ENCODE peak calls at places on chromosomes 2 and 18, in ten cellular contexts. One of them, this sample, is unnamed.

GRCh38 chr2:12303181-12304030 is 413.3 kb upstream of the TRIB2 start:
- DNase-seq in HepG2: no peak
- DNase-seq in HCT116: no peak
- DNase-seq in breast epithelium: no peak
- DNase-seq in transverse colon: no peak
- DNase-seq in IMR-90: peak
- DNase-seq in NB4: peak
- DNase-seq in A549: no peak
- DNase-seq in stomach: no peak
- DNase-seq in sigmoid colon: no peak
- DNase-seq in this sample: no peak

GRCh38 chr18:72634500-72634899 is 90.4 kb upstream of the CBLN2 start:
- DNase-seq in HepG2: no peak
- DNase-seq in HCT116: no peak
- DNase-seq in breast epithelium: no peak
- DNase-seq in transverse colon: no peak
- DNase-seq in IMR-90: no peak
- DNase-seq in NB4: no peak
- DNase-seq in A549: no peak
- DNase-seq in stomach: no peak
- DNase-seq in sigmoid colon: no peak
- DNase-seq in this sample: no peak

GRCh38 chr2:235204923-235205322 is 253.1 kb downstream of the SH3BP4 start:
- DNase-seq in HepG2: no peak
- DNase-seq in HCT116: no peak
- DNase-seq in breast epithelium: no peak
- DNase-seq in transverse colon: no peak
- DNase-seq in IMR-90: no peak
- DNase-seq in NB4: no peak
- DNase-seq in A549: no peak
- DNase-seq in stomach: no peak
- DNase-seq in sigmoid colon: no peak
- DNase-seq in this sample: no peak

GRCh38 chr2:109275120-109276040 is 146.4 kb downstream of the SH3RF3 start:
- DNase-seq in HepG2: no peak
- DNase-seq in HCT116: no peak
- DNase-seq in breast epithelium: no peak
- DNase-seq in transverse colon: no peak
- DNase-seq in IMR-90: no peak
- DNase-seq in NB4: peak
- DNase-seq in A549: no peak
- DNase-seq in stomach: no peak
- DNase-seq in sigmoid colon: no peak
- DNase-seq in this sample: no peak

GRCh38 chr2:53913721-53914120 is 54.0 kb upstream of the GPR75 start:
- DNase-seq in HepG2: no peak
- DNase-seq in HCT116: no peak
- DNase-seq in breast epithelium: no peak
- DNase-seq in transverse colon: no peak
- DNase-seq in IMR-90: peak
- DNase-seq in NB4: peak
- DNase-seq in A549: no peak
- DNase-seq in stomach: no peak
- DNase-seq in sigmoid colon: no peak
- DNase-seq in this sample: peak

GRCh38 chr2:109213646-109214417 is 84.8 kb downstream of the SH3RF3 start:
- DNase-seq in HepG2: no peak
- DNase-seq in HCT116: no peak
- DNase-seq in breast epithelium: no peak
- DNase-seq in transverse colon: no peak
- DNase-seq in IMR-90: peak
- DNase-seq in NB4: peak
- DNase-seq in A549: no peak
- DNase-seq in stomach: no peak
- DNase-seq in sigmoid colon: peak
- DNase-seq in this sample: peak

GRCh38 chr2:80246449-80247025 is 58.0 kb downstream of the LRRTM1 start:
- DNase-seq in HepG2: no peak
- DNase-seq in HCT116: no peak
- DNase-seq in breast epithelium: no peak
- DNase-seq in transverse colon: no peak
- DNase-seq in IMR-90: no peak
- DNase-seq in NB4: no peak
- DNase-seq in A549: no peak
- DNase-seq in stomach: no peak
- DNase-seq in sigmoid colon: no peak
- DNase-seq in this sample: no peak

GRCh38 chr2:171161425-171162289 is 964 bp upstream of the TLK1 start:
- DNase-seq in HepG2: no peak
- DNase-seq in HCT116: no peak
- DNase-seq in breast epithelium: no peak
- DNase-seq in transverse colon: no peak
- DNase-seq in IMR-90: no peak
- DNase-seq in NB4: peak
- DNase-seq in A549: no peak
- DNase-seq in stomach: no peak
- DNase-seq in sigmoid colon: no peak
- DNase-seq in this sample: no peak

GRCh38 chr2:216503697-216504375 is 5.2 kb downstream of the RPL37A start:
- DNase-seq in HepG2: no peak
- DNase-seq in HCT116: no peak
- DNase-seq in breast epithelium: no peak
- DNase-seq in transverse colon: no peak
- DNase-seq in IMR-90: no peak
- DNase-seq in NB4: peak
- DNase-seq in A549: no peak
- DNase-seq in stomach: no peak
- DNase-seq in sigmoid colon: no peak
- DNase-seq in this sample: no peak

GRCh38 chr2:216504376-216504762 is 5.7 kb downstream of the RPL37A start:
- DNase-seq in HepG2: no peak
- DNase-seq in HCT116: no peak
- DNase-seq in breast epithelium: no peak
- DNase-seq in transverse colon: no peak
- DNase-seq in IMR-90: no peak
- DNase-seq in NB4: peak
- DNase-seq in A549: no peak
- DNase-seq in stomach: no peak
- DNase-seq in sigmoid colon: no peak
- DNase-seq in this sample: no peak

GRCh38 chr2:216505133-216506106 is 6.8 kb downstream of the RPL37A start:
- DNase-seq in HepG2: no peak
- DNase-seq in HCT116: no peak
- DNase-seq in breast epithelium: no peak
- DNase-seq in transverse colon: no peak
- DNase-seq in IMR-90: no peak
- DNase-seq in NB4: peak
- DNase-seq in A549: no peak
- DNase-seq in stomach: no peak
- DNase-seq in sigmoid colon: no peak
- DNase-seq in this sample: no peak

GRCh38 chr2:216508229-216508628 is 9.6 kb downstream of the RPL37A start:
- DNase-seq in HepG2: no peak
- DNase-seq in HCT116: no peak
- DNase-seq in breast epithelium: no peak
- DNase-seq in transverse colon: no peak
- DNase-seq in IMR-90: no peak
- DNase-seq in NB4: peak
- DNase-seq in A549: no peak
- DNase-seq in stomach: no peak
- DNase-seq in sigmoid colon: no peak
- DNase-seq in this sample: no peak

DNA sequence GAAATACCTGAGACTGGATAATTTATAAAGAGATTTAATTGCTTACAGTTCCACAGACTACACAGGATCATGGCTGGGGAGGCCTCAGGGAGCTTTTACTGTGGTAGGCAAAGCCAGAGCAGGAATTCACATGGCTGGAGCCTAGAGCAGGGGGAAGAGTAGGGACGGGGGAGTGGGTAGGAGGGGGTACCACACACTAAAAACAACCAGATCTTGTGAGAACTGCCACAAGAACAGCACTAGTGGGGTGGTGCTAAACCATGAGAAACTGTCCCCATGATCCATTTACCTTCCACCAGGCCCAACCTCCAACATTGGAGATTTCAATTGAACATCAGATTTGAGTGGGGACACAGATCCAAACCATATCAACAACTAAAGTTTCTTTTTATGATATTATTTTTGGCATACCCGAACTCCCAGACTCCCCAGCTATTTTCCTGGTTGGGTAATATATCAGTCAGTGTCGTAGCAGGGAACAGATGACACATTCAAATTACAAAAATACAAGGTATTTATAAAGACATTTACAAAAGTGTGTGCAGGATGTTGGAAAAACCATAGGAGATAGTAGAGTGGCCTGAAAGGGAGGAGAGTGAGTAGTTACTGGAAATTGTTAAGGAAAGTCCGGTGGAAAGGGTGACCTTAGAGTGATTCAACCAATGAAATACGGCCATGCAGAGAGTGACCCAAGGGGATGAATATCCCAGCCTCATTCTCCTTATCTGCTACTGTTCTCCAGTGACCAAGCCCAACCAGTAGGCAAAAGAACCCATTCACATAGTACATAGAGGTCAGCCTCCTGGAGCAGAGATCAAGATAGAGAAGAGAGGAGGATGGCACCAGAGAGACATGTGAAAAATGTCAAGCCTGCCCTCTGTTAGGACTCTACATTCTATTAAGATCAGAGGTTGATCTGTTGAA is 8.8 kb downstream of the RPL37A start:
- DNase-seq in HepG2: no peak
- DNase-seq in HCT116: no peak
- DNase-seq in breast epithelium: no peak
- DNase-seq in transverse colon: no peak
- DNase-seq in IMR-90: no peak
- DNase-seq in NB4: peak
- DNase-seq in A549: no peak
- DNase-seq in stomach: no peak
- DNase-seq in sigmoid colon: no peak
- DNase-seq in this sample: no peak
- TF ChIP-seq POLR2A in HepG2: peak
- TF ChIP-seq POLR2A in HCT116: peak
- TF ChIP-seq POLR2A in breast epithelium: no peak
- TF ChIP-seq POLR2A in transverse colon: no peak
- TF ChIP-seq POLR2A in IMR-90: no peak
- TF ChIP-seq POLR2A in NB4: peak
- TF ChIP-seq POLR2A in A549: no peak
- TF ChIP-seq POLR2A in stomach: no peak
- TF ChIP-seq POLR2A in sigmoid colon: no peak
- TF ChIP-seq POLR2A in this sample: no peak

GRCh38 chr2:233064526-233065199 is 4.5 kb downstream of the INPP5D start:
- DNase-seq in HepG2: no peak
- DNase-seq in HCT116: no peak
- DNase-seq in breast epithelium: no peak
- DNase-seq in transverse colon: no peak
- DNase-seq in IMR-90: no peak
- DNase-seq in NB4: no peak
- DNase-seq in A549: no peak
- DNase-seq in stomach: peak
- DNase-seq in sigmoid colon: peak
- DNase-seq in this sample: no peak
- TF ChIP-seq POLR2A in HepG2: no peak
- TF ChIP-seq POLR2A in HCT116: no peak
- TF ChIP-seq POLR2A in breast epithelium: no peak
- TF ChIP-seq POLR2A in transverse colon: no peak
- TF ChIP-seq POLR2A in IMR-90: no peak
- TF ChIP-seq POLR2A in NB4: no peak
- TF ChIP-seq POLR2A in A549: no peak
- TF ChIP-seq POLR2A in stomach: no peak
- TF ChIP-seq POLR2A in sigmoid colon: no peak
- TF ChIP-seq POLR2A in this sample: no peak

GRCh38 chr18:3524706-3525105 is 74.7 kb downstream of the TGIF1 start:
- DNase-seq in HepG2: no peak
- DNase-seq in HCT116: no peak
- DNase-seq in breast epithelium: no peak
- DNase-seq in transverse colon: no peak
- DNase-seq in IMR-90: no peak
- DNase-seq in NB4: no peak
- DNase-seq in A549: no peak
- DNase-seq in stomach: no peak
- DNase-seq in sigmoid colon: no peak
- DNase-seq in this sample: no peak

GRCh38 chr18:3528251-3528650 is 78.3 kb downstream of the TGIF1 start:
- DNase-seq in HepG2: no peak
- DNase-seq in HCT116: no peak
- DNase-seq in breast epithelium: no peak
- DNase-seq in transverse colon: no peak
- DNase-seq in IMR-90: no peak
- DNase-seq in NB4: no peak
- DNase-seq in A549: no peak
- DNase-seq in stomach: no peak
- DNase-seq in sigmoid colon: no peak
- DNase-seq in this sample: no peak

GRCh38 chr18:3529077-3529476 is 79.1 kb downstream of the TGIF1 start:
- DNase-seq in HepG2: no peak
- DNase-seq in HCT116: no peak
- DNase-seq in breast epithelium: no peak
- DNase-seq in transverse colon: no peak
- DNase-seq in IMR-90: no peak
- DNase-seq in NB4: no peak
- DNase-seq in A549: no peak
- DNase-seq in stomach: no peak
- DNase-seq in sigmoid colon: no peak
- DNase-seq in this sample: no peak

GRCh38 chr18:3526421-3527354 is 76.7 kb downstream of the TGIF1 start:
- DNase-seq in HepG2: peak
- DNase-seq in HCT116: no peak
- DNase-seq in breast epithelium: no peak
- DNase-seq in transverse colon: no peak
- DNase-seq in IMR-90: peak
- DNase-seq in NB4: peak
- DNase-seq in A549: no peak
- DNase-seq in stomach: no peak
- DNase-seq in sigmoid colon: no peak
- DNase-seq in this sample: no peak

DNA sequence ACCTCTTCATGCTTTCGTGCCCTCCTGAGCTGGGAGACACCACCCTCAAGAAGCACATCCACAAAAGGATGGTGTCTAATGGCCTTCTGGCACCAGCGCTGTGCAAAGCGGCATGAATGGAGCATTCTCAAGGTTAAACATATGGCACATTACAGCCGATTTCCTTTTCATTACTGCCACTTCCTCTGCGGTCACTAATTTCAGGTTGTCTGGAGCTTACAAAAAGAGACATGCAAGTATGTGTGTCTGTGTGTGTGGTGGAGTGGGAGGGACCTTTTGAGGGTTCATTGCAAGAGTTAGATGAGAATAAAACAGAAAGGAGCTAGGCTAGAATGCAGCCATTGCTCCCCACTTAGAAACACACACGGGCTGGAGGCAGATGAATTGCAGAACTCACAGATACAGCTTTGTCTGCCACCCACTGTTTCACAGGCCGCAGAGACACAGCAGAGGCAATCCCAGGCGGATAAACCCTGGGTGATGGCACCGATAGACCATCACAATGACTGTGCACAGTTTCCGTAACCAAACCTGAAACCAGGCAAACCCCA is 76.0 kb downstream of the TGIF1 start:
- DNase-seq in HepG2: no peak
- DNase-seq in HCT116: no peak
- DNase-seq in breast epithelium: no peak
- DNase-seq in transverse colon: peak
- DNase-seq in IMR-90: no peak
- DNase-seq in NB4: peak
- DNase-seq in A549: no peak
- DNase-seq in stomach: no peak
- DNase-seq in sigmoid colon: no peak
- DNase-seq in this sample: no peak
- TF ChIP-seq POLR2A in HepG2: no peak
- TF ChIP-seq POLR2A in HCT116: no peak
- TF ChIP-seq POLR2A in breast epithelium: no peak
- TF ChIP-seq POLR2A in transverse colon: no peak
- TF ChIP-seq POLR2A in IMR-90: no peak
- TF ChIP-seq POLR2A in NB4: no peak
- TF ChIP-seq POLR2A in A549: no peak
- TF ChIP-seq POLR2A in stomach: no peak
- TF ChIP-seq POLR2A in sigmoid colon: no peak
- TF ChIP-seq POLR2A in this sample: no peak

GRCh38 chr2:208253518-208254117 is 1.3 kb downstream of the IDH1 start:
- DNase-seq in HepG2: no peak
- DNase-seq in HCT116: no peak
- DNase-seq in breast epithelium: no peak
- DNase-seq in transverse colon: no peak
- DNase-seq in IMR-90: no peak
- DNase-seq in NB4: no peak
- DNase-seq in A549: no peak
- DNase-seq in stomach: no peak
- DNase-seq in sigmoid colon: no peak
- DNase-seq in this sample: no peak
- TF ChIP-seq POLR2A in HepG2: no peak
- TF ChIP-seq POLR2A in HCT116: no peak
- TF ChIP-seq POLR2A in breast epithelium: no peak
- TF ChIP-seq POLR2A in transverse colon: no peak
- TF ChIP-seq POLR2A in IMR-90: no peak
- TF ChIP-seq POLR2A in NB4: no peak
- TF ChIP-seq POLR2A in A549: no peak
- TF ChIP-seq POLR2A in stomach: no peak
- TF ChIP-seq POLR2A in sigmoid colon: no peak
- TF ChIP-seq POLR2A in this sample: no peak

This sample was measured in H54.